ENCODE peak calls at places on chromosomes 16 and 17, in five cellular contexts. V, W, Q, E and H are unnamed samples. For H3K4me1, the result is how much of the 10 kb centered on the place peaks cover.

GRCh38 chr17:66526827-66527226 is 224.4 kb downstream of the PRKCA start:
- DNase-seq in E (no peak), V (no peak), Q (no peak), W (no peak), H (no peak)

GRCh38 chr16:54099627-54100026 is 187.0 kb downstream of the IRX3 start:
- DNase-seq in W (no peak), E (no peak), Q (no peak), V (no peak), H (no peak)

GRCh38 chr17:35046740-35047283 is 16.7 kb downstream of the RFFL start:
- DNase-seq in Q (no peak), E (no peak), V (no peak), W (no peak), H (no peak)

GRCh38 chr17:44997733-44998520 is 29.8 kb upstream of the C1QL1 start:
- DNase-seq in V (no peak), W (no peak), E (peak), Q (no peak), H (no peak)

GRCh38 chr17:11240841-11241610 is at the start of gene SHISA6:
- DNase-seq in Q (no peak), E (peak), W (no peak), V (no peak), H (no peak)

GRCh38 chr17:47251421-47251940 is 2.1 kb upstream of the ITGB3 start:
- DNase-seq in V (no peak), E (no peak), W (no peak), Q (no peak), H (no peak)

GRCh38 chr16:72838999-72839398 is 208.9 kb downstream of the ZFHX3 start:
- DNase-seq in E (no peak), W (no peak), Q (no peak), V (no peak), H (no peak)

GRCh38 chr17:40348562-40349476 is 15.7 kb downstream of the GJD3 start:
- DNase-seq in W (peak), V (no peak), E (no peak), Q (no peak), H (peak)

GRCh38 chr16:78125112-78125844 is 25.8 kb downstream of the WWOX start:
- DNase-seq in E (no peak), W (no peak), V (no peak), Q (no peak), H (no peak)

GRCh38 chr17:11388061-11388460 is 147.0 kb downstream of the SHISA6 start:
- DNase-seq in W (no peak), E (peak), V (no peak), Q (no peak), H (no peak)

GRCh38 chr16:84096447-84097005 is 20.2 kb downstream of the MBTPS1 start:
- DNase-seq in V (no peak), Q (no peak), E (no peak), W (no peak), H (no peak)

GRCh38 chr16:87391324-87391949 is 699 bp upstream of the MAP1LC3B start:
- DNase-seq in V (no peak), E (peak), Q (no peak), W (peak), H (peak)

GRCh38 chr16:12781777-12782176 is 21.9 kb downstream of the CPPED1 start:
- DNase-seq in V (no peak), Q (no peak), W (no peak), E (no peak), H (no peak)

GRCh38 chr17:33756021-33756420 is 462.9 kb upstream of the ASIC2 start:
- DNase-seq in E (no peak), V (no peak), W (no peak), Q (no peak), H (no peak)

GRCh38 chr17:69539781-69540319 is 125.4 kb downstream of the MAP2K6 start:
- DNase-seq in E (no peak), Q (peak), W (no peak), V (no peak), H (no peak)

GRCh38 chr16:89365996-89366395 is 124.4 kb downstream of the ANKRD11 start:
- DNase-seq in W (no peak), E (no peak), V (no peak), Q (no peak), H (no peak)

GRCh38 chr17:7213895-7214299 is 5.7 kb downstream of the DLG4 start:
- DNase-seq in W (peak), V (peak), Q (peak), E (peak), H (no peak)

GRCh38 chr16:14284930-14285541 is 213.9 kb downstream of the MRTFB start:
- DNase-seq in E (peak), W (no peak), V (no peak), Q (no peak), H (peak)

GRCh38 chr16:4891097-4891885 is 44.0 kb downstream of the UBN1 start:
- DNase-seq in E (no peak), V (no peak), Q (no peak), W (no peak), H (no peak)

GRCh38 chr17:45332989-45333701 is 16.3 kb upstream of the MAP3K14 start:
- DNase-seq in E (no peak), W (peak), Q (no peak), V (no peak), H (peak)

GRCh38 chr16:54318941-54319340 is 32.4 kb upstream of the IRX3 start:
- DNase-seq in E (no peak), Q (no peak), W (no peak), V (no peak), H (no peak)

GRCh38 chr17:81994593-81995462 is 17.4 kb downstream of the ASPSCR1 start:
- DNase-seq in W (no peak), V (no peak), Q (no peak), E (no peak), H (no peak)

GRCh38 chr17:50045154-50045553 is 10.8 kb upstream of the ITGA3 start:
- DNase-seq in W (no peak), E (no peak), V (no peak), Q (peak), H (no peak)

DNA sequence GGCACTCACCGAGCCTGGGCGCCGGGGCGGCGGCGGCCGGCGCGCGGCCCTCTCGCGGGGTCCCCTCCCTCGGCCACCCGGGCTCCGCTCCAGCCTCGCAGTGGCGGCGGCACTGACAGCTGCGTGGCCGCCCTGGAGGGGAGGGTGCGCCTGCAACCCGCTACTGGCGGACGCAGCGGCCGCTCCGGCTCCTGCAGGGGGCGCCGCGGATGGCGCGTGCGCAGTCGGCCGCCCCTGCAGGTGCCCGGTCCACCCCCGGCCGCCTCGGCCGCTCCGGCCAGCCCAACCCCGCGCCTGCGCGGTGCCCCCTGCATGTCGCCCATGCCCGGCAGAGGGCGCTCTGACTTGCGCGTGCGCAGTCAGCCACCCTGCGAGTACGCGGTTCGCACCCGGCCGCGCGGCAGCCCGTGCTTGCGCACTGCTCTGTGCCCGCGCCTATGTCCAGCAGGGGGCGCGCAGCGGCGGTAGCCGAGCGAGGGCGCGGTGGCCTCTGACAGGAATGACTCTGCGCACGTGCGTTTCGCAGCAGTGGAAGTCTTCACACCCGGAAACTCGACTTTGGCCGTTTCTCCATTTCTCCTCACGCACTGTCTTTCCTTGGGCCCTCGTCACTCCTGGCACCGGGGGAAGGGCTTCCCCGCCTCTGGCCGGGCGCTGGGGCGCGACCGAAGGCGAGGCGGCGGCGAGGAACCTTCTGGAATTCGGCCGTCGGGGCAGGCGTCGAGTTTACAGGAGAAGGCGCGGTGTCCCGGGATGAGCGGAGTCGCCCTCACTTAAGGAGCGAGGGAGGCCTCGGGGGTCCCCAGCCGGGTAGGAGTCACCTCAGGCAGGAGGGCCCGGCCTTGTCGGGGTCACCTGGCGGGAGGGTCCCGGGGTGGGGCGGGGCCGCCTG is at the start of gene ABCA3:
- DNase-seq in Q (peak), V (peak), E (peak), W (peak), H (peak)
- H3K4me1 ChIP-seq in Q (under half), V (under half), E (under half), W (under half), H (under half)

GRCh38 chr16:75263963-75264445 is 12.6 kb upstream of the BCAR1 start:
- DNase-seq in Q (no peak), V (no peak), W (peak), E (no peak), H (no peak)
- H3K4me1 ChIP-seq in Q (half or more), V (under half), W (under half), E (under half), H (under half)

GRCh38 chr16:10927497-10928112 is 14.7 kb downstream of the DEXI start:
- DNase-seq in Q (no peak), V (no peak), W (no peak), E (no peak), H (peak)
- H3K4me1 ChIP-seq in Q (under half), V (under half), W (under half), E (under half), H (under half)

DNA sequence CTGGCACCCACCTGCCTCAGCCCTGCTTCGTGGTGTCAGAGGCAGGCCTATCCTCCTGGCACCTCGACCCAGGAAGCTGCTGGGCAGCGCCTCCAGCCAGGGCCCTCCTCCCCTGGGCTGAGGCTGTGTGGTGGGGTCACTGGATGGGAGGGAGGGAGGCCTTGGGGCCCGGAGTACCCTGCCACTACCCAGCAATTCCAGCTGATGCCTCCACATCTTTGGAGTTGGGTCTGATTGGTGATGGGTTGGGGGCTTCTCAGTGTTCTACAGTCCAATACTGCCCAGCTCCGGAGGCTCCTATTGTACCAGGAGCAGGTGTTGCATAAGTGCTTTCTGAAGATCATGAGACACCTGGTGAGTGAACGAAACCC is 48.0 kb downstream of the USP22 start:
- DNase-seq in Q (no peak), V (no peak), E (no peak), W (no peak), H (no peak)
- H3K4me1 ChIP-seq in Q (under half), V (under half), E (under half), W (under half), H (under half)